ENCODE peak calls at places on chromosomes 2 and 18, in five cellular contexts. G is H9, Z is neuronal stem cell, I is IMR-90, J is mesenchymal stem cell. X is an unnamed sample.

GRCh38 chr2:56185582-56186046 is 1.8 kb downstream of the CCDC85A start:
- DNase-seq in G (peak; percentile 69), Z (peak; percentile 40), I (no peak), J (peak; percentile 61), X (no peak)

GRCh38 chr2:183592271-183592670 is 468.0 kb downstream of the NUP35 start:
- DNase-seq in G (no peak), Z (no peak), I (no peak), J (no peak), X (no peak)

GRCh38 chr18:45103319-45104070 is 422.8 kb downstream of the SETBP1 start:
- DNase-seq in G (no peak), Z (no peak), I (no peak), J (no peak), X (no peak)

GRCh38 chr2:235827585-235827992 is 333.7 kb downstream of the AGAP1 start:
- DNase-seq in G (no peak), Z (no peak), I (no peak), J (peak; percentile 27), X (no peak)

GRCh38 chr18:31683106-31683505 is 1.3 kb downstream of the B4GALT6 start:
- DNase-seq in G (no peak), Z (no peak), I (no peak), J (no peak), X (peak; percentile 16)

GRCh38 chr18:76459687-76460350 is 35.2 kb downstream of the ZNF516 start:
- DNase-seq in G (peak; percentile 20), Z (no peak), I (peak; percentile 100), J (peak; percentile 88), X (no peak)

GRCh38 chr2:172864182-172864581 is 128.5 kb downstream of the RAPGEF4 start:
- DNase-seq in G (peak; percentile 74), Z (peak; percentile 56), I (peak; percentile 51), J (peak; percentile 42), X (peak; percentile 73)

GRCh38 chr18:21486905-21487437 is 113.5 kb downstream of the ESCO1 start:
- DNase-seq in G (no peak), Z (no peak), I (no peak), J (no peak), X (no peak)

GRCh38 chr2:112582314-112582746 is 2.1 kb upstream of the CHCHD5 start:
- DNase-seq in G (no peak), Z (no peak), I (peak; percentile 68), J (peak; percentile 75), X (no peak)

GRCh38 chr18:7023581-7023980 is 94.0 kb downstream of the LAMA1 start:
- DNase-seq in G (no peak), Z (no peak), I (no peak), J (no peak), X (peak; percentile 56)

GRCh38 chr2:238220892-238221521 is 17.5 kb upstream of the ILKAP start:
- DNase-seq in G (peak; percentile 62), Z (no peak), I (no peak), J (no peak), X (no peak)

GRCh38 chr2:194706179-194706578 is 950.8 kb upstream of the SLC39A10 start:
- DNase-seq in G (no peak), Z (no peak), I (no peak), J (no peak), X (no peak)

GRCh38 chr2:216350214-216350789 is 22.0 kb downstream of the MARCHF4 start:
- DNase-seq in G (no peak), Z (no peak), I (peak; percentile 81), J (peak; percentile 73), X (no peak)
- H4K91ac ChIP-seq in G (no peak overlapping the region), Z (no peak overlapping the region), I (peak overlapping the region; percentile 12), J (peak overlapping the region; percentile 60), X (no peak overlapping the region)

GRCh38 chr18:57900906-57901305 is 97.8 kb upstream of the ATP8B1 start:
- DNase-seq in G (no peak), Z (no peak), I (no peak), J (peak; percentile 6), X (no peak)

GRCh38 chr18:57895182-57895581 is 92.1 kb upstream of the ATP8B1 start:
- DNase-seq in G (no peak), Z (no peak), I (no peak), J (no peak), X (no peak)

GRCh38 chr18:57901819-57902600 is 98.9 kb upstream of the ATP8B1 start:
- DNase-seq in G (no peak), Z (no peak), I (peak; percentile 16), J (no peak), X (no peak)

GRCh38 chr18:57898506-57899124 is 95.5 kb upstream of the ATP8B1 start:
- DNase-seq in G (no peak), Z (no peak), I (peak; percentile 94), J (peak; percentile 83), X (no peak)
- H3K14ac ChIP-seq in G (no peak overlapping the region), Z (no peak overlapping the region), I (peak overlapping the region; percentile 49), J (no peak overlapping the region), X (no peak overlapping the region)

GRCh38 chr2:16327311-16327710 is 338.3 kb downstream of the CYRIA start:
- DNase-seq in G (no peak), Z (no peak), I (no peak), J (no peak), X (no peak)

GRCh38 chr2:16330571-16331351 is 334.9 kb downstream of the CYRIA start:
- DNase-seq in G (peak; percentile 51), Z (peak; percentile 76), I (no peak), J (peak; percentile 8), X (no peak)

GRCh38 chr2:16330012-16330411 is 335.6 kb downstream of the CYRIA start:
- DNase-seq in G (no peak), Z (peak; percentile 90), I (no peak), J (peak; percentile 1), X (no peak)

GRCh38 chr2:16328521-16329190 is 337.0 kb downstream of the CYRIA start:
- DNase-seq in G (no peak), Z (no peak), I (no peak), J (no peak), X (no peak)

GRCh38 chr2:16329421-16329820 is 336.2 kb downstream of the CYRIA start:
- DNase-seq in G (no peak), Z (no peak), I (no peak), J (no peak), X (no peak)
- H4K91ac ChIP-seq in G (no peak overlapping the region), Z (peak overlapping the region; percentile 4), I (no peak overlapping the region), J (no peak overlapping the region), X (peak overlapping the region; percentile 26)

GRCh38 chr2:70087703-70088507 is 628 bp downstream of the PCBP1 start:
- DNase-seq in G (peak; percentile 52), Z (no peak), I (peak; percentile 58), J (peak; percentile 75), X (peak; percentile 76)
- H3K14ac ChIP-seq in G (peak overlapping the region; percentile 98), Z (peak overlapping the region; percentile 39), I (peak overlapping the region; percentile 99), J (peak overlapping the region; percentile 99), X (peak overlapping the region; percentile 93)

GRCh38 chr2:119248311-119248710 is 24.7 kb downstream of the STEAP3 start:
- DNase-seq in G (no peak), Z (no peak), I (peak; percentile 88), J (peak; percentile 55), X (no peak)

GRCh38 chr2:119249855-119250775 is 26.5 kb downstream of the STEAP3 start:
- DNase-seq in G (no peak), Z (no peak), I (no peak), J (no peak), X (no peak)

GRCh38 chr2:119248751-119249150 is 25.1 kb downstream of the STEAP3 start:
- DNase-seq in G (peak; percentile 12), Z (no peak), I (no peak), J (no peak), X (no peak)

GRCh38 chr2:119247844-119248271 is 24.2 kb downstream of the STEAP3 start:
- DNase-seq in G (no peak), Z (no peak), I (no peak), J (no peak), X (no peak)

DNA sequence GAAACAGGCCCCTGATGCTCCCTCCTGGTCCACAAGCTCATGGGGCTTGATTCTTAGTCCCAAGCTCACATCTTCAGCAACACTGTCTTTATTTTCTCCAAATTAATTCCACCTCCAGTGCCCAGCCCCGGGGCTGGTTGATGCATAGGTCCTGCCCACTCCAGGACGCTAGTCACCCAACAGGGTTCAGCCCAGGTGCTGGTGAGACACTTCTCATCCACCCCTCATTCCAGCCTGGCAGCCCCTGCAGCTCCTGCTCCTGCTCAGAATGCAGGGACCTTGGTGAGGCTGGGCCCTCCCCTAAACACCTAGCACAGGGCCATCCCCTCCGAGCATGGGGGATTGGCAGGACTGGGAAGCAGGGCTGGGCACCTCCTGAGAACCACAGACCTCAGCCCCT is 25.7 kb downstream of the STEAP3 start:
- DNase-seq in G (peak; percentile 12), Z (no peak), I (no peak), J (no peak), X (no peak)
- H4K91ac ChIP-seq in G (no peak overlapping the region), Z (no peak overlapping the region), I (peak overlapping the region; percentile 67), J (no peak overlapping the region), X (no peak overlapping the region)